ENCODE peak calls at places on chromosome 7, in nine cellular contexts. Y is uterus; U is left lung; W is CD8-positive, alpha-beta T cell; V is heart right ventricle; M is pancreas; C is upper lobe of left lung; B is neuronal stem cell; F is lower lobe of right lung. I is an unnamed sample.
A peak's percentile ranks its signal among the peaks of the same experiment; 100 is the strongest.

GRCh38 chr7:111210996-111211395 is 120.1 kb downstream of the LRRN3 start:
- DNase-seq in Y (no peak), U (no peak), W (no peak), V (no peak), M (no peak), C (no peak), B (no peak), F (no peak), I (no peak)

GRCh38 chr7:70778585-70778984 is 353.4 kb upstream of the GALNT17 start:
- DNase-seq in Y (no peak), U (no peak), W (no peak), V (no peak), M (no peak), C (no peak), B (no peak), F (no peak), I (no peak)

GRCh38 chr7:140888087-140888486 is 36.6 kb downstream of the BRAF start:
- DNase-seq in Y (no peak), U (no peak), W (no peak), V (no peak), M (no peak), C (no peak), B (no peak), F (no peak), I (no peak)

GRCh38 chr7:22185559-22185958 is 171.4 kb downstream of the RAPGEF5 start:
- DNase-seq in Y (no peak), U (no peak), W (no peak), V (no peak), M (no peak), C (no peak), B (no peak), F (no peak), I (no peak)

GRCh38 chr7:80053098-80053497 is 81.5 kb upstream of the GNAI1 start:
- DNase-seq in Y (no peak), U (no peak), W (no peak), V (no peak), M (peak; percentile 17), C (no peak), B (no peak), F (no peak), I (no peak)

GRCh38 chr7:1418505-1419309 is 40.6 kb downstream of the MICALL2 start:
- DNase-seq in Y (no peak), U (no peak), W (no peak), V (no peak), M (no peak), C (no peak), B (peak; percentile 30), F (no peak), I (no peak)

GRCh38 chr7:32259917-32260596 is 189.8 kb upstream of the PDE1C start:
- DNase-seq in Y (no peak), U (no peak), W (no peak), V (no peak), M (peak; percentile 10), C (no peak), B (no peak), F (no peak), I (no peak)

GRCh38 chr7:41467596-41467995 is 235.3 kb downstream of the INHBA start:
- DNase-seq in Y (no peak), U (no peak), W (no peak), V (no peak), M (no peak), C (no peak), B (no peak), F (no peak), I (no peak)

GRCh38 chr7:11082552-11083213 is 109.0 kb downstream of the PHF14 start:
- DNase-seq in Y (no peak), U (no peak), W (no peak), V (no peak), M (no peak), C (no peak), B (no peak), F (no peak), I (no peak)

GRCh38 chr7:17206354-17206905 is 92.0 kb upstream of the AHR start:
- DNase-seq in Y (no peak), U (no peak), W (no peak), V (no peak), M (no peak), C (no peak), B (no peak), F (no peak), I (no peak)

GRCh38 chr7:13155188-13155587 is 467.8 kb downstream of the ARL4A start:
- DNase-seq in Y (no peak), U (no peak), W (no peak), V (no peak), M (no peak), C (no peak), B (no peak), F (no peak), I (no peak)

GRCh38 chr7:11130601-11131000 is 156.9 kb downstream of the PHF14 start:
- DNase-seq in Y (no peak), U (no peak), W (no peak), V (no peak), M (no peak), C (no peak), B (no peak), F (no peak), I (no peak)

GRCh38 chr7:21972397-21972784 is 26.7 kb upstream of the CDCA7L start:
- DNase-seq in Y (no peak), U (no peak), W (no peak), V (no peak), M (no peak), C (no peak), B (no peak), F (no peak), I (no peak)

GRCh38 chr7:28855538-28856217 is 102.5 kb downstream of the TRIL start:
- DNase-seq in Y (no peak), U (no peak), W (no peak), V (no peak), M (peak; percentile 10), C (no peak), B (no peak), F (no peak), I (no peak)

GRCh38 chr7:130154131-130154500 is 51.1 kb downstream of the TMEM209 start:
- DNase-seq in Y (no peak), U (no peak), W (no peak), V (no peak), M (no peak), C (peak; percentile 82), B (no peak), F (peak; percentile 74), I (no peak)

GRCh38 chr7:101172005-101172853 is 6.9 kb upstream of the VGF start:
- DNase-seq in Y (no peak), U (no peak), W (no peak), V (no peak), M (no peak), C (no peak), B (no peak), F (no peak), I (no peak)

GRCh38 chr7:23213755-23214154 is 31.9 kb downstream of the NUP42 start:
- DNase-seq in Y (no peak), U (no peak), W (no peak), V (no peak), M (no peak), C (no peak), B (no peak), F (no peak), I (no peak)

GRCh38 chr7:16711730-16712129 is 41.8 kb upstream of the TSPAN13 start:
- DNase-seq in Y (no peak), U (no peak), W (no peak), V (no peak), M (no peak), C (no peak), B (no peak), F (no peak), I (no peak)

GRCh38 chr7:20514364-20514763 is 101.1 kb upstream of the ABCB5 start:
- DNase-seq in Y (no peak), U (no peak), W (no peak), V (peak; percentile 13), M (peak; percentile 13), C (peak; percentile 30), B (no peak), F (no peak), I (no peak)

GRCh38 chr7:51146816-51147586 is 169.6 kb downstream of the COBL start:
- DNase-seq in Y (no peak), U (no peak), W (no peak), V (no peak), M (no peak), C (no peak), B (no peak), F (no peak), I (no peak)

GRCh38 chr7:158145370-158145769 is 442.3 kb downstream of the PTPRN2 start:
- DNase-seq in Y (no peak), U (no peak), W (no peak), V (no peak), M (no peak), C (no peak), B (no peak), F (no peak), I (no peak)

GRCh38 chr7:158150234-158150633 is 437.4 kb downstream of the PTPRN2 start:
- DNase-seq in Y (no peak), U (no peak), W (no peak), V (no peak), M (no peak), C (no peak), B (no peak), F (no peak), I (no peak)
- H3K9me3 ChIP-seq in Y (no peaks in the 10 kb centered on the region), U (no peaks in the 10 kb centered on the region), W (no peaks in the 10 kb centered on the region), V (no peaks in the 10 kb centered on the region), M (no peaks in the 10 kb centered on the region), C (no peaks in the 10 kb centered on the region), B (peaks cover 10% of the 10 kb centered on the region), F (no peaks in the 10 kb centered on the region), I (no peaks in the 10 kb centered on the region)

DNA sequence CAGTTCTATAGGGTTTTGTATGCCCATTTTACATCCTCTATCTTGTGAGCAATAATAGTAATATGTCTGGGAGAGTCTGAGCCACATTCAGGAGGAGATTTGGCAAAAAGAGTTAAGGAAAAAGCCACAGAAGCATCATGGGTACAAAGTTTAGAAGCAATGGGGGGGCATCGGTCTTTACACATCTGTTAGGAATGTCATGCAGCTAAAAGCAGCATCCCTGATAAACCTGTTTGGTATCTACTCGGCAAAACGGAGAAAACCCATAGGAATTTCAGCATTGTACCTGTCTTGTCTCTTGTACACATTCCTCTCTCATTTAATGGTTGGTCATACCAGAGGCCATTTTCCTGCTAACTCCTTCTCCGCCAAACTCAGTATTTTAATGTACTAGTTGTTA is 12.5 kb upstream of the HERPUD2 start:
- DNase-seq in Y (no peak), U (no peak), W (no peak), V (no peak), M (no peak), C (no peak), B (no peak), F (no peak), I (no peak)
- H3K27me3 ChIP-seq in Y (no peaks in the 10 kb centered on the region), U (no peaks in the 10 kb centered on the region), W (no peaks in the 10 kb centered on the region), V (no peaks in the 10 kb centered on the region), M (no peaks in the 10 kb centered on the region), C (no peaks in the 10 kb centered on the region), B (no peaks in the 10 kb centered on the region), F (no peaks in the 10 kb centered on the region), I (no peaks in the 10 kb centered on the region)

GRCh38 chr7:63057265-63057664 is 941.4 kb upstream of the ZNF722 start:
- DNase-seq in Y (no peak), U (no peak), W (no peak), V (no peak), M (no peak), C (no peak), B (no peak), F (no peak), I (no peak)

GRCh38 chr7:63054191-63054661 is 944.4 kb upstream of the ZNF722 start:
- DNase-seq in Y (no peak), U (no peak), W (no peak), V (no peak), M (no peak), C (no peak), B (no peak), F (no peak), I (no peak)
- H3K9me3 ChIP-seq in Y (no peaks in the 10 kb centered on the region), U (no peaks in the 10 kb centered on the region), W (no peaks in the 10 kb centered on the region), V (no peaks in the 10 kb centered on the region), M (no peaks in the 10 kb centered on the region), C (peaks cover 8% of the 10 kb centered on the region), B (peaks cover 3% of the 10 kb centered on the region), F (peaks cover 12% of the 10 kb centered on the region), I (no peaks in the 10 kb centered on the region)

GRCh38 chr7:155878250-155878649 is 66.0 kb upstream of the SHH start:
- DNase-seq in Y (no peak), U (peak; percentile 65), W (no peak), V (no peak), M (no peak), C (no peak), B (no peak), F (no peak), I (no peak)
- H3K27me3 ChIP-seq in Y (no peaks in the 10 kb centered on the region), U (no peaks in the 10 kb centered on the region), W (no peaks in the 10 kb centered on the region), V (no peaks in the 10 kb centered on the region), M (no peaks in the 10 kb centered on the region), C (no peaks in the 10 kb centered on the region), B (no peaks in the 10 kb centered on the region), F (no peaks in the 10 kb centered on the region), I (no peaks in the 10 kb centered on the region)

I was measured in effector memory CD4-positive, alpha-beta T cell.